ENCODE peak calls at places on chromosomes 13 and 19, in seven cellular contexts. U, O, H, Y, E, J and N are unnamed samples.

GRCh38 chr19:18140473-18140872 is 12.5 kb upstream of the PIK3R2 start:
- DNase-seq in U (no peak), O (no peak), H (no peak), Y (no peak), E (no peak), J (no peak), N (no peak)

GRCh38 chr13:113855931-113856715 is 7.8 kb downstream of the GAS6 start:
- DNase-seq in U (peak), O (no peak), H (no peak), Y (no peak), E (peak), J (no peak), N (no peak)

GRCh38 chr13:113155982-113156655 is 2.3 kb upstream of the PROZ start:
- DNase-seq in U (no peak), O (no peak), H (no peak), Y (no peak), E (no peak), J (no peak), N (no peak)

GRCh38 chr13:40170982-40171381 is 495.5 kb downstream of the FOXO1 start:
- DNase-seq in U (no peak), O (no peak), H (no peak), Y (no peak), E (peak), J (no peak), N (peak)

GRCh38 chr13:70613295-70613694 is 505.0 kb upstream of the KLHL1 start:
- DNase-seq in U (no peak), O (no peak), H (no peak), Y (no peak), E (no peak), J (no peak), N (peak)

GRCh38 chr13:38777347-38778107 is 90.7 kb downstream of the FREM2 start:
- DNase-seq in U (no peak), O (no peak), H (no peak), Y (no peak), E (no peak), J (no peak), N (no peak)

GRCh38 chr13:101875717-101876393 is 423.4 kb downstream of the ITGBL1 start:
- DNase-seq in U (no peak), O (no peak), H (no peak), Y (peak), E (no peak), J (no peak), N (peak)

GRCh38 chr13:95388420-95389079 is 87.3 kb upstream of the ABCC4 start:
- DNase-seq in U (no peak), O (no peak), H (no peak), Y (no peak), E (no peak), J (no peak), N (no peak)

GRCh38 chr13:101289764-101290163 is 126.5 kb downstream of the NALCN start:
- DNase-seq in U (no peak), O (no peak), H (peak), Y (peak), E (peak), J (no peak), N (peak)

GRCh38 chr19:49133621-49134454 is 14.5 kb downstream of the PPFIA3 start:
- DNase-seq in U (peak), O (peak), H (no peak), Y (peak), E (peak), J (peak), N (no peak)

DNA sequence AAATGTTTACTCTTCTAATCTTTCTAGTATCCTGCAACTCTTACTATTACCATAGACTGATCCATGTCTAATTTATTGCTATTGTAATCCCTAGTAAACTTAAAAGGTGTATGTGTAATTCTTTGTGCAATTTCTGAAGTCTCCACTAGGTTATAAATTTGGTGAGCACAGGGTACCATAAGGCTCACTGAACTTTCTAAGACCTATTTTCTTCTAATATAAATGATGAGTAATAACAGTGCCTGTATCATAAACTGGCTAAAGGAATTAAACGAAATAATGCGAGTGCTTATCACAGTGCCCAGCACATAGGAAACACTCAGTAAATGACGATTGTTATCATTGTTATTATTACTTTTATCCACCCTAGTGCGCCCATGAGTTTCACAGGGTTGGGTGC is 119.1 kb downstream of the KLF12 start:
- DNase-seq in U (no peak), O (no peak), H (no peak), Y (no peak), E (no peak), J (no peak), N (peak)
- TF ChIP-seq CTCF in U (no peak), O (peak), H (peak), Y (peak), E (peak), J (no peak), N (peak)

GRCh38 chr13:44508562-44509062 is 67.5 kb downstream of the TSC22D1 start:
- DNase-seq in U (no peak), O (no peak), H (no peak), Y (no peak), E (no peak), J (no peak), N (no peak)
- TF ChIP-seq CTCF in U (no peak), O (no peak), H (no peak), Y (no peak), E (no peak), J (no peak), N (no peak)

GRCh38 chr13:80362488-80362887 is 21.6 kb upstream of the SPRY2 start:
- DNase-seq in U (no peak), O (no peak), H (no peak), Y (no peak), E (no peak), J (no peak), N (no peak)

GRCh38 chr13:80363890-80364503 is 23.1 kb upstream of the SPRY2 start:
- DNase-seq in U (no peak), O (no peak), H (no peak), Y (peak), E (no peak), J (no peak), N (peak)

GRCh38 chr13:80360298-80360827 is 19.4 kb upstream of the SPRY2 start:
- DNase-seq in U (no peak), O (no peak), H (no peak), Y (peak), E (no peak), J (no peak), N (no peak)

GRCh38 chr13:80361298-80361697 is 20.4 kb upstream of the SPRY2 start:
- DNase-seq in U (no peak), O (no peak), H (no peak), Y (no peak), E (no peak), J (no peak), N (no peak)

DNA sequence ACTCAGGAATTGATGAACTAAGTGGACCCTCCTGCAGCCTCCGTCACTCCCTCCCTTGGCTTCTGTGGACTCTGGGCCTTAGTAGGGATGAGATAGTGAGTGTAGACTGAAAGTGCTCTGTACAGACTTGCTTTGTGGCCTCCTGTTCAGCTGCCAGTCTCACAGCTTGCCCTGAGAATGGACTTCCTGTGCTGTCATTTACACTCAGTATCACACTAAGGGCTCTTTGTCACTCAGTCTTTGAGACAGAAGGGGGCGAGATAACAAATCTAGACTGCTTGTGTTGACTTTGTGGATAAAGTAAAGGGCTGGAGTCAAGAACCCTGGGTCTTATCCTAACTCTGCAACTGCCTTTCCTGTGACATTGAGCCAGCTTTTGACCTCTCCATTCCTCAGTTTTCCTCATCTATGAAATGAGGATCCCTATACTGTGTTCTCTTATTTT is 21.0 kb upstream of the SPRY2 start:
- DNase-seq in U (no peak), O (no peak), H (peak), Y (no peak), E (peak), J (no peak), N (no peak)
- TF ChIP-seq CTCF in U (no peak), O (no peak), H (no peak), Y (no peak), E (no peak), J (no peak), N (no peak)

GRCh38 chr19:16338470-16339360 is 14.1 kb downstream of the KLF2 start:
- DNase-seq in U (peak), O (no peak), H (no peak), Y (peak), E (peak), J (no peak), N (peak)
- TF ChIP-seq CTCF in U (no peak), O (no peak), H (no peak), Y (no peak), E (peak), J (no peak), N (no peak)

GRCh38 chr13:61685683-61686013 is 270.0 kb upstream of the PCDH20 start:
- DNase-seq in U (no peak), O (no peak), H (no peak), Y (no peak), E (peak), J (no peak), N (peak)
- TF ChIP-seq CTCF in U (no peak), O (no peak), H (peak), Y (no peak), E (peak), J (no peak), N (peak)

DNA sequence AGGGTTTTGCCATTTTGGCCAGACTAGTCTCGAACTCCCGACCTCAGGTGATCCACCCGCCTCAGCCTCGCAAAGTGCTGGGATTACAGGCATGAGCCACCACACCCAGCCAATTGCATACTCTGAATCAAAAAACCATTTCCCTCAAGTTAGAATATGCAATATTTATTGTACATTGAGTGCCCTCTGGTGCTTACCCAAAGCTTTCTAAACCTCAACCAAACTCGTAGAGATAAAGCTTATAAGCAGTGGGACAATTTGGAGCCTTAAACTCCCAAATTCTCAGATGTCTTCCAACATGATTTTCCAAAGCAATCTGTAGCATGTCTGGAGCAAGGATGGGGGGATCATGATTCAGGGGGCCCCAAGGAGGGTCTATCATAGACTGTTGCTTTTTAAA is 22.4 kb downstream of the RFXAP start:
- DNase-seq in U (no peak), O (no peak), H (no peak), Y (no peak), E (no peak), J (no peak), N (no peak)
- TF ChIP-seq CTCF in U (no peak), O (no peak), H (no peak), Y (no peak), E (no peak), J (no peak), N (no peak)

GRCh38 chr13:75493156-75493555 is 11.2 kb upstream of the TBC1D4 start:
- DNase-seq in U (no peak), O (no peak), H (no peak), Y (no peak), E (no peak), J (no peak), N (no peak)
- TF ChIP-seq CTCF in U (no peak), O (no peak), H (no peak), Y (no peak), E (no peak), J (no peak), N (no peak)

GRCh38 chr19:2944775-2945574 is at the start of gene ZNF77:
- DNase-seq in U (peak), O (peak), H (peak), Y (peak), E (peak), J (peak), N (peak)
- TF ChIP-seq CTCF in U (no peak), O (peak), H (peak), Y (no peak), E (no peak), J (no peak), N (no peak)